ENCODE peak calls at places on chromosomes 7 and 10, in nine cellular contexts. One of them, this sample, is unnamed.

GRCh38 chr7:158975526-158976467 is 119.4 kb downstream of the DYNC2I1 start:
- DNase-seq in CD4-positive, CD25-positive, alpha-beta regulatory T cell: no peak
- DNase-seq in upper lobe of right lung: no peak
- DNase-seq in endodermal cell: peak
- DNase-seq in K562: peak
- DNase-seq in mesendoderm: peak
- DNase-seq in transverse colon: peak
- DNase-seq in IMR-90: no peak
- DNase-seq in effector memory CD4-positive, alpha-beta T cell: no peak
- DNase-seq in this sample: no peak

GRCh38 chr10:122504551-122504950 is 43.2 kb downstream of the HTRA1 start:
- DNase-seq in CD4-positive, CD25-positive, alpha-beta regulatory T cell: no peak
- DNase-seq in upper lobe of right lung: peak
- DNase-seq in IMR-90: peak
- DNase-seq in mesendoderm: no peak
- DNase-seq in effector memory CD4-positive, alpha-beta T cell: no peak
- DNase-seq in endodermal cell: no peak
- DNase-seq in transverse colon: peak
- DNase-seq in K562: no peak
- DNase-seq in this sample: no peak

GRCh38 chr7:16609842-16610450 is 35.6 kb downstream of the ANKMY2 start:
- DNase-seq in upper lobe of right lung: no peak
- DNase-seq in mesendoderm: no peak
- DNase-seq in CD4-positive, CD25-positive, alpha-beta regulatory T cell: no peak
- DNase-seq in transverse colon: no peak
- DNase-seq in IMR-90: no peak
- DNase-seq in endodermal cell: no peak
- DNase-seq in effector memory CD4-positive, alpha-beta T cell: no peak
- DNase-seq in K562: no peak
- DNase-seq in this sample: no peak

GRCh38 chr10:74419491-74420466 is 268.8 kb downstream of the ADK start:
- DNase-seq in IMR-90: peak
- DNase-seq in transverse colon: peak
- DNase-seq in CD4-positive, CD25-positive, alpha-beta regulatory T cell: peak
- DNase-seq in upper lobe of right lung: no peak
- DNase-seq in K562: peak
- DNase-seq in effector memory CD4-positive, alpha-beta T cell: no peak
- DNase-seq in endodermal cell: no peak
- DNase-seq in mesendoderm: peak
- DNase-seq in this sample: no peak

GRCh38 chr7:2956526-2957368 is 86.9 kb downstream of the CARD11 start:
- DNase-seq in endodermal cell: peak
- DNase-seq in K562: peak
- DNase-seq in transverse colon: no peak
- DNase-seq in CD4-positive, CD25-positive, alpha-beta regulatory T cell: no peak
- DNase-seq in mesendoderm: peak
- DNase-seq in upper lobe of right lung: peak
- DNase-seq in effector memory CD4-positive, alpha-beta T cell: no peak
- DNase-seq in IMR-90: peak
- DNase-seq in this sample: no peak

GRCh38 chr7:27205325-27206280 is 5.7 kb upstream of the HOXA13 start:
- DNase-seq in transverse colon: no peak
- DNase-seq in CD4-positive, CD25-positive, alpha-beta regulatory T cell: no peak
- DNase-seq in IMR-90: no peak
- DNase-seq in K562: no peak
- DNase-seq in mesendoderm: no peak
- DNase-seq in effector memory CD4-positive, alpha-beta T cell: no peak
- DNase-seq in upper lobe of right lung: peak
- DNase-seq in endodermal cell: peak
- DNase-seq in this sample: no peak

GRCh38 chr10:794382-794956 is 105.0 kb upstream of the DIP2C start:
- DNase-seq in IMR-90: peak
- DNase-seq in effector memory CD4-positive, alpha-beta T cell: no peak
- DNase-seq in transverse colon: no peak
- DNase-seq in mesendoderm: peak
- DNase-seq in K562: no peak
- DNase-seq in upper lobe of right lung: no peak
- DNase-seq in endodermal cell: peak
- DNase-seq in CD4-positive, CD25-positive, alpha-beta regulatory T cell: no peak
- DNase-seq in this sample: no peak

GRCh38 chr10:110279062-110279986 is 25.4 kb downstream of the SMNDC1 start:
- DNase-seq in CD4-positive, CD25-positive, alpha-beta regulatory T cell: peak
- DNase-seq in K562: peak
- DNase-seq in mesendoderm: peak
- DNase-seq in effector memory CD4-positive, alpha-beta T cell: peak
- DNase-seq in IMR-90: peak
- DNase-seq in upper lobe of right lung: no peak
- DNase-seq in transverse colon: peak
- DNase-seq in endodermal cell: peak
- DNase-seq in this sample: peak

GRCh38 chr7:70646551-70647248 is 485.2 kb upstream of the GALNT17 start:
- DNase-seq in mesendoderm: no peak
- DNase-seq in K562: no peak
- DNase-seq in transverse colon: no peak
- DNase-seq in CD4-positive, CD25-positive, alpha-beta regulatory T cell: no peak
- DNase-seq in upper lobe of right lung: no peak
- DNase-seq in endodermal cell: no peak
- DNase-seq in IMR-90: no peak
- DNase-seq in effector memory CD4-positive, alpha-beta T cell: no peak
- DNase-seq in this sample: no peak

GRCh38 chr10:71319042-71319799 is at the start of gene SLC29A3:
- DNase-seq in CD4-positive, CD25-positive, alpha-beta regulatory T cell: peak
- DNase-seq in K562: peak
- DNase-seq in mesendoderm: peak
- DNase-seq in transverse colon: peak
- DNase-seq in endodermal cell: peak
- DNase-seq in upper lobe of right lung: peak
- DNase-seq in IMR-90: peak
- DNase-seq in effector memory CD4-positive, alpha-beta T cell: peak
- DNase-seq in this sample: peak

GRCh38 chr10:44809652-44810051 is 101.5 kb upstream of the TMEM72 start:
- DNase-seq in upper lobe of right lung: no peak
- DNase-seq in effector memory CD4-positive, alpha-beta T cell: no peak
- DNase-seq in mesendoderm: peak
- DNase-seq in CD4-positive, CD25-positive, alpha-beta regulatory T cell: no peak
- DNase-seq in transverse colon: no peak
- DNase-seq in endodermal cell: peak
- DNase-seq in IMR-90: no peak
- DNase-seq in K562: no peak
- DNase-seq in this sample: peak

GRCh38 chr7:73885975-73886798 is 25.2 kb downstream of the TMEM270 start:
- DNase-seq in CD4-positive, CD25-positive, alpha-beta regulatory T cell: no peak
- DNase-seq in mesendoderm: peak
- DNase-seq in effector memory CD4-positive, alpha-beta T cell: no peak
- DNase-seq in upper lobe of right lung: no peak
- DNase-seq in IMR-90: peak
- DNase-seq in transverse colon: peak
- DNase-seq in endodermal cell: peak
- DNase-seq in K562: peak
- DNase-seq in this sample: no peak

GRCh38 chr7:32318300-32319018 is 171.7 kb downstream of the LSM5 start:
- DNase-seq in endodermal cell: no peak
- DNase-seq in K562: no peak
- DNase-seq in effector memory CD4-positive, alpha-beta T cell: no peak
- DNase-seq in transverse colon: no peak
- DNase-seq in upper lobe of right lung: peak
- DNase-seq in mesendoderm: no peak
- DNase-seq in CD4-positive, CD25-positive, alpha-beta regulatory T cell: no peak
- DNase-seq in IMR-90: no peak
- DNase-seq in this sample: no peak

GRCh38 chr7:43559939-43560335 is 23.0 kb upstream of the STK17A start:
- DNase-seq in K562: no peak
- DNase-seq in transverse colon: no peak
- DNase-seq in upper lobe of right lung: no peak
- DNase-seq in CD4-positive, CD25-positive, alpha-beta regulatory T cell: no peak
- DNase-seq in IMR-90: no peak
- DNase-seq in endodermal cell: no peak
- DNase-seq in effector memory CD4-positive, alpha-beta T cell: no peak
- DNase-seq in mesendoderm: no peak
- DNase-seq in this sample: no peak

DNA sequence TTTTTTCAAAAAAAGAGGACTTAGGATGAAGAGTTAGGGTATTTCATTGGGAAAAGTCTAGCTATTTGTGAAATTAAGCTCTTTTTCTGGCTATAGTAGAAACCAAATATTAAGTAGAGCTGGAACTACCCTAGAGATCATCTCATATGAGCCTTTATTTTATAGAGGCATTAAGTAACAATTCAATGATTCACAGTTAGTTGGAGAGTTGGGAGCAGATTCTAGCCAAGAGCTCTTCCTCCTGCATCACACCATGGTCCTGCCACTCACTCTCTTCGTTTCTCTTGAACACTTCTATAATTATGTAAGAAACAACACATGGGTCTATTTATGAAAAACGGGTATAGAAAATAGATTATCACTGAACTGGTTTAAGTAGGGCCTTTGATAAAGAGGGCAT is 76.1 kb upstream of the ANK3 start:
- DNase-seq in K562: no peak
- DNase-seq in IMR-90: peak
- DNase-seq in transverse colon: no peak
- DNase-seq in CD4-positive, CD25-positive, alpha-beta regulatory T cell: no peak
- DNase-seq in upper lobe of right lung: no peak
- DNase-seq in effector memory CD4-positive, alpha-beta T cell: no peak
- DNase-seq in endodermal cell: no peak
- DNase-seq in mesendoderm: no peak
- DNase-seq in this sample: no peak
- H3K4me3 ChIP-seq in K562: no peak
- H3K4me3 ChIP-seq in IMR-90: no peak
- H3K4me3 ChIP-seq in transverse colon: no peak
- H3K4me3 ChIP-seq in CD4-positive, CD25-positive, alpha-beta regulatory T cell: no peak
- H3K4me3 ChIP-seq in upper lobe of right lung: no peak
- H3K4me3 ChIP-seq in effector memory CD4-positive, alpha-beta T cell: no peak
- H3K4me3 ChIP-seq in endodermal cell: no peak
- H3K4me3 ChIP-seq in mesendoderm: no peak
- H3K4me3 ChIP-seq in this sample: no peak

GRCh38 chr10:92627845-92628480 is 35.0 kb downstream of the KIF11 start:
- DNase-seq in effector memory CD4-positive, alpha-beta T cell: no peak
- DNase-seq in CD4-positive, CD25-positive, alpha-beta regulatory T cell: no peak
- DNase-seq in upper lobe of right lung: no peak
- DNase-seq in mesendoderm: peak
- DNase-seq in endodermal cell: peak
- DNase-seq in IMR-90: no peak
- DNase-seq in K562: no peak
- DNase-seq in transverse colon: no peak
- DNase-seq in this sample: no peak
- H3K27ac ChIP-seq in effector memory CD4-positive, alpha-beta T cell: no peak
- H3K27ac ChIP-seq in CD4-positive, CD25-positive, alpha-beta regulatory T cell: no peak
- H3K27ac ChIP-seq in upper lobe of right lung: no peak
- H3K27ac ChIP-seq in mesendoderm: no peak
- H3K27ac ChIP-seq in endodermal cell: no peak
- H3K27ac ChIP-seq in IMR-90: no peak
- H3K27ac ChIP-seq in K562: no peak
- H3K27ac ChIP-seq in transverse colon: no peak
- H3K27ac ChIP-seq in this sample: no peak

GRCh38 chr10:60422809-60423208 is 33.1 kb upstream of the ANK3 start:
- DNase-seq in K562: no peak
- DNase-seq in upper lobe of right lung: no peak
- DNase-seq in IMR-90: no peak
- DNase-seq in mesendoderm: no peak
- DNase-seq in effector memory CD4-positive, alpha-beta T cell: no peak
- DNase-seq in transverse colon: no peak
- DNase-seq in CD4-positive, CD25-positive, alpha-beta regulatory T cell: no peak
- DNase-seq in endodermal cell: no peak
- DNase-seq in this sample: no peak

GRCh38 chr10:60426425-60426824 is 36.8 kb upstream of the ANK3 start:
- DNase-seq in transverse colon: no peak
- DNase-seq in endodermal cell: no peak
- DNase-seq in K562: no peak
- DNase-seq in mesendoderm: no peak
- DNase-seq in effector memory CD4-positive, alpha-beta T cell: no peak
- DNase-seq in IMR-90: peak
- DNase-seq in upper lobe of right lung: no peak
- DNase-seq in CD4-positive, CD25-positive, alpha-beta regulatory T cell: no peak
- DNase-seq in this sample: no peak

GRCh38 chr10:60423920-60424319 is 34.2 kb upstream of the ANK3 start:
- DNase-seq in K562: no peak
- DNase-seq in upper lobe of right lung: no peak
- DNase-seq in transverse colon: no peak
- DNase-seq in mesendoderm: no peak
- DNase-seq in IMR-90: no peak
- DNase-seq in effector memory CD4-positive, alpha-beta T cell: no peak
- DNase-seq in endodermal cell: no peak
- DNase-seq in CD4-positive, CD25-positive, alpha-beta regulatory T cell: no peak
- DNase-seq in this sample: no peak

GRCh38 chr10:60425392-60426110 is 35.9 kb upstream of the ANK3 start:
- DNase-seq in endodermal cell: no peak
- DNase-seq in upper lobe of right lung: no peak
- DNase-seq in transverse colon: no peak
- DNase-seq in K562: no peak
- DNase-seq in effector memory CD4-positive, alpha-beta T cell: no peak
- DNase-seq in CD4-positive, CD25-positive, alpha-beta regulatory T cell: no peak
- DNase-seq in mesendoderm: no peak
- DNase-seq in IMR-90: peak
- DNase-seq in this sample: no peak

GRCh38 chr10:60424971-60425370 is 35.3 kb upstream of the ANK3 start:
- DNase-seq in mesendoderm: no peak
- DNase-seq in transverse colon: no peak
- DNase-seq in endodermal cell: no peak
- DNase-seq in IMR-90: no peak
- DNase-seq in effector memory CD4-positive, alpha-beta T cell: no peak
- DNase-seq in CD4-positive, CD25-positive, alpha-beta regulatory T cell: no peak
- DNase-seq in K562: no peak
- DNase-seq in upper lobe of right lung: no peak
- DNase-seq in this sample: no peak
- H3K4me3 ChIP-seq in mesendoderm: no peak
- H3K4me3 ChIP-seq in transverse colon: no peak
- H3K4me3 ChIP-seq in endodermal cell: no peak
- H3K4me3 ChIP-seq in IMR-90: no peak
- H3K4me3 ChIP-seq in effector memory CD4-positive, alpha-beta T cell: no peak
- H3K4me3 ChIP-seq in CD4-positive, CD25-positive, alpha-beta regulatory T cell: no peak
- H3K4me3 ChIP-seq in K562: no peak
- H3K4me3 ChIP-seq in upper lobe of right lung: no peak
- H3K4me3 ChIP-seq in this sample: no peak

GRCh38 chr7:25945608-25946007 is 206.4 kb upstream of the NFE2L3 start:
- DNase-seq in CD4-positive, CD25-positive, alpha-beta regulatory T cell: no peak
- DNase-seq in mesendoderm: no peak
- DNase-seq in endodermal cell: no peak
- DNase-seq in upper lobe of right lung: no peak
- DNase-seq in K562: no peak
- DNase-seq in IMR-90: no peak
- DNase-seq in effector memory CD4-positive, alpha-beta T cell: no peak
- DNase-seq in transverse colon: no peak
- DNase-seq in this sample: no peak

GRCh38 chr7:25946181-25946580 is 205.8 kb upstream of the NFE2L3 start:
- DNase-seq in endodermal cell: no peak
- DNase-seq in CD4-positive, CD25-positive, alpha-beta regulatory T cell: no peak
- DNase-seq in transverse colon: no peak
- DNase-seq in K562: no peak
- DNase-seq in effector memory CD4-positive, alpha-beta T cell: no peak
- DNase-seq in IMR-90: no peak
- DNase-seq in mesendoderm: no peak
- DNase-seq in upper lobe of right lung: no peak
- DNase-seq in this sample: no peak

GRCh38 chr7:25949672-25950487 is 202.1 kb upstream of the NFE2L3 start:
- DNase-seq in K562: peak
- DNase-seq in transverse colon: peak
- DNase-seq in effector memory CD4-positive, alpha-beta T cell: no peak
- DNase-seq in CD4-positive, CD25-positive, alpha-beta regulatory T cell: no peak
- DNase-seq in mesendoderm: peak
- DNase-seq in endodermal cell: peak
- DNase-seq in IMR-90: no peak
- DNase-seq in upper lobe of right lung: peak
- DNase-seq in this sample: no peak

GRCh38 chr7:25945181-25945580 is 206.8 kb upstream of the NFE2L3 start:
- DNase-seq in mesendoderm: no peak
- DNase-seq in IMR-90: no peak
- DNase-seq in K562: no peak
- DNase-seq in CD4-positive, CD25-positive, alpha-beta regulatory T cell: no peak
- DNase-seq in upper lobe of right lung: no peak
- DNase-seq in endodermal cell: no peak
- DNase-seq in effector memory CD4-positive, alpha-beta T cell: no peak
- DNase-seq in transverse colon: no peak
- DNase-seq in this sample: no peak

GRCh38 chr7:25947669-25948516 is 204.1 kb upstream of the NFE2L3 start:
- DNase-seq in transverse colon: no peak
- DNase-seq in effector memory CD4-positive, alpha-beta T cell: no peak
- DNase-seq in K562: no peak
- DNase-seq in mesendoderm: no peak
- DNase-seq in CD4-positive, CD25-positive, alpha-beta regulatory T cell: no peak
- DNase-seq in endodermal cell: no peak
- DNase-seq in upper lobe of right lung: no peak
- DNase-seq in IMR-90: no peak
- DNase-seq in this sample: no peak
- H3K27ac ChIP-seq in transverse colon: peak
- H3K27ac ChIP-seq in effector memory CD4-positive, alpha-beta T cell: no peak
- H3K27ac ChIP-seq in K562: no peak
- H3K27ac ChIP-seq in mesendoderm: no peak
- H3K27ac ChIP-seq in CD4-positive, CD25-positive, alpha-beta regulatory T cell: no peak
- H3K27ac ChIP-seq in endodermal cell: no peak
- H3K27ac ChIP-seq in upper lobe of right lung: no peak
- H3K27ac ChIP-seq in IMR-90: no peak
- H3K27ac ChIP-seq in this sample: no peak